ENCODE peak calls at places on chromosomes 2 and 18, in seven cellular contexts. One of them, this sample, is unnamed.

GRCh38 chr18:13137939-13138821 is 80.4 kb upstream of the LDLRAD4 start:
- DNase-seq in IMR-90: peak
- DNase-seq in A549: peak
- DNase-seq in H1: no peak
- DNase-seq in GM12878: peak
- DNase-seq in SK-N-SH: no peak
- DNase-seq in K562: no peak
- DNase-seq in this sample: peak

GRCh38 chr2:180657054-180657453 is 323.4 kb upstream of the UBE2E3 start:
- DNase-seq in IMR-90: peak
- DNase-seq in A549: no peak
- DNase-seq in H1: no peak
- DNase-seq in GM12878: no peak
- DNase-seq in SK-N-SH: no peak
- DNase-seq in K562: no peak
- DNase-seq in this sample: no peak

GRCh38 chr2:24708537-24709152 is 84.5 kb downstream of the PTRHD1 start:
- DNase-seq in IMR-90: peak
- DNase-seq in A549: no peak
- DNase-seq in H1: no peak
- DNase-seq in GM12878: no peak
- DNase-seq in SK-N-SH: no peak
- DNase-seq in K562: no peak
- DNase-seq in this sample: no peak

GRCh38 chr2:160091381-160091780 is 29.0 kb upstream of the PLA2R1 start:
- DNase-seq in IMR-90: peak
- DNase-seq in A549: no peak
- DNase-seq in H1: no peak
- DNase-seq in GM12878: no peak
- DNase-seq in SK-N-SH: no peak
- DNase-seq in K562: no peak
- DNase-seq in this sample: no peak

GRCh38 chr2:223010641-223011040 is 41.3 kb upstream of the KCNE4 start:
- DNase-seq in IMR-90: peak
- DNase-seq in A549: no peak
- DNase-seq in H1: no peak
- DNase-seq in GM12878: no peak
- DNase-seq in SK-N-SH: no peak
- DNase-seq in K562: no peak
- DNase-seq in this sample: no peak

GRCh38 chr2:121104721-121105141 is 180.3 kb downstream of the TFCP2L1 start:
- DNase-seq in IMR-90: peak
- DNase-seq in A549: no peak
- DNase-seq in H1: no peak
- DNase-seq in GM12878: no peak
- DNase-seq in SK-N-SH: no peak
- DNase-seq in K562: no peak
- DNase-seq in this sample: no peak

GRCh38 chr2:109613922-109614714 is at the start of the genes SEPTIN10 and SOWAHC:
- DNase-seq in IMR-90: peak
- DNase-seq in A549: peak
- DNase-seq in H1: peak
- DNase-seq in GM12878: peak
- DNase-seq in SK-N-SH: peak
- DNase-seq in K562: peak
- DNase-seq in this sample: peak

GRCh38 chr2:64374686-64375085 is 79.3 kb upstream of the LGALSL start:
- DNase-seq in IMR-90: no peak
- DNase-seq in A549: no peak
- DNase-seq in H1: no peak
- DNase-seq in GM12878: no peak
- DNase-seq in SK-N-SH: no peak
- DNase-seq in K562: no peak
- DNase-seq in this sample: no peak

GRCh38 chr2:41042343-41042742 is 590.5 kb upstream of the SLC8A1 start:
- DNase-seq in IMR-90: no peak
- DNase-seq in A549: no peak
- DNase-seq in H1: no peak
- DNase-seq in GM12878: no peak
- DNase-seq in SK-N-SH: no peak
- DNase-seq in K562: no peak
- DNase-seq in this sample: no peak

GRCh38 chr18:58896268-58896667 is 31.6 kb downstream of the ZNF532 start:
- DNase-seq in IMR-90: no peak
- DNase-seq in A549: no peak
- DNase-seq in H1: no peak
- DNase-seq in GM12878: peak
- DNase-seq in SK-N-SH: no peak
- DNase-seq in K562: no peak
- DNase-seq in this sample: no peak

GRCh38 chr2:227822416-227823003 is 8.9 kb downstream of the CCL20 start:
- DNase-seq in IMR-90: no peak
- DNase-seq in A549: no peak
- DNase-seq in H1: no peak
- DNase-seq in GM12878: no peak
- DNase-seq in SK-N-SH: no peak
- DNase-seq in K562: no peak
- DNase-seq in this sample: peak

GRCh38 chr2:120826716-120827410 is 91.2 kb downstream of the GLI2 start:
- DNase-seq in IMR-90: no peak
- DNase-seq in A549: no peak
- DNase-seq in H1: no peak
- DNase-seq in GM12878: no peak
- DNase-seq in SK-N-SH: no peak
- DNase-seq in K562: no peak
- DNase-seq in this sample: no peak

GRCh38 chr2:24491626-24492282 is 700 bp downstream of the NCOA1 start:
- DNase-seq in IMR-90: no peak
- DNase-seq in A549: peak
- DNase-seq in H1: no peak
- DNase-seq in GM12878: no peak
- DNase-seq in SK-N-SH: peak
- DNase-seq in K562: peak
- DNase-seq in this sample: no peak

GRCh38 chr2:54606393-54606973 is 117.0 kb upstream of the EML6 start:
- DNase-seq in IMR-90: no peak
- DNase-seq in A549: no peak
- DNase-seq in H1: no peak
- DNase-seq in GM12878: no peak
- DNase-seq in SK-N-SH: no peak
- DNase-seq in K562: no peak
- DNase-seq in this sample: no peak

GRCh38 chr2:86622409-86622877 is 1.2 kb downstream of the RNF103 start:
- DNase-seq in IMR-90: peak
- DNase-seq in A549: no peak
- DNase-seq in H1: no peak
- DNase-seq in GM12878: no peak
- DNase-seq in SK-N-SH: peak
- DNase-seq in K562: peak
- DNase-seq in this sample: no peak
- TF ChIP-seq RFX5 in IMR-90: no peak
- TF ChIP-seq RFX5 in A549: no peak
- TF ChIP-seq RFX5 in H1: no peak
- TF ChIP-seq RFX5 in GM12878: no peak
- TF ChIP-seq RFX5 in SK-N-SH: no peak
- TF ChIP-seq RFX5 in K562: no peak
- TF ChIP-seq RFX5 in this sample: no peak

GRCh38 chr2:74146929-74147728 is 583 bp downstream of the BOLA3 start:
- DNase-seq in IMR-90: peak
- DNase-seq in A549: peak
- DNase-seq in H1: no peak
- DNase-seq in GM12878: no peak
- DNase-seq in SK-N-SH: no peak
- DNase-seq in K562: no peak
- DNase-seq in this sample: peak
- TF ChIP-seq RFX5 in IMR-90: no peak
- TF ChIP-seq RFX5 in A549: no peak
- TF ChIP-seq RFX5 in H1: no peak
- TF ChIP-seq RFX5 in GM12878: no peak
- TF ChIP-seq RFX5 in SK-N-SH: no peak
- TF ChIP-seq RFX5 in K562: no peak
- TF ChIP-seq RFX5 in this sample: no peak

GRCh38 chr2:19178175-19178574 is 180.2 kb downstream of the OSR1 start:
- DNase-seq in IMR-90: peak
- DNase-seq in A549: no peak
- DNase-seq in H1: no peak
- DNase-seq in GM12878: no peak
- DNase-seq in SK-N-SH: no peak
- DNase-seq in K562: no peak
- DNase-seq in this sample: no peak
- TF ChIP-seq RFX5 in IMR-90: no peak
- TF ChIP-seq RFX5 in A549: no peak
- TF ChIP-seq RFX5 in H1: no peak
- TF ChIP-seq RFX5 in GM12878: no peak
- TF ChIP-seq RFX5 in SK-N-SH: no peak
- TF ChIP-seq RFX5 in K562: no peak
- TF ChIP-seq RFX5 in this sample: no peak

GRCh38 chr18:49460958-49461601 is 635 bp upstream of the DYM start:
- DNase-seq in IMR-90: no peak
- DNase-seq in A549: no peak
- DNase-seq in H1: no peak
- DNase-seq in GM12878: no peak
- DNase-seq in SK-N-SH: no peak
- DNase-seq in K562: no peak
- DNase-seq in this sample: no peak
- TF ChIP-seq RFX5 in IMR-90: no peak
- TF ChIP-seq RFX5 in A549: no peak
- TF ChIP-seq RFX5 in H1: no peak
- TF ChIP-seq RFX5 in GM12878: no peak
- TF ChIP-seq RFX5 in SK-N-SH: no peak
- TF ChIP-seq RFX5 in K562: no peak
- TF ChIP-seq RFX5 in this sample: no peak

DNA sequence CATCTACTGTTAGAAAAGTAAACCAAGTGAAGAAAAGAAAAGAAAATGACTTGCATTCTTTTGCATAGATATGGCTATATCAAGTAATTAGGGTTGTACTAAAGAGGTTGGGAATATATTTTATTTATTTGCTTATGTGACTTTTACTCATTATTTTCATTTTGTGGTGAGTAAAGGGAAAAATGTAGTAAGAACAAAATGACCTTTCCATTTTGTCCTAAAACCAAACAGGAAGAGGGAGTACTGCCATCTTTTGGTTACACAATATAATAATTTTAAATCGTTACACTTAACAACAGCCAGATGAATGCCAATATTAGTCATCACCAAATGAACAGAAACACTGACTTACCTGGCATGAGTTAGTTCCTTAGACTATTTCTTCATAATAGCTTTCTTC is 47.3 kb upstream of the NDUFV2 start:
- DNase-seq in IMR-90: peak
- DNase-seq in A549: peak
- DNase-seq in H1: no peak
- DNase-seq in GM12878: no peak
- DNase-seq in SK-N-SH: peak
- DNase-seq in K562: no peak
- DNase-seq in this sample: no peak
- TF ChIP-seq RFX5 in IMR-90: no peak
- TF ChIP-seq RFX5 in A549: no peak
- TF ChIP-seq RFX5 in H1: no peak
- TF ChIP-seq RFX5 in GM12878: no peak
- TF ChIP-seq RFX5 in SK-N-SH: no peak
- TF ChIP-seq RFX5 in K562: no peak
- TF ChIP-seq RFX5 in this sample: no peak

GRCh38 chr2:37389984-37390765 is 45.7 kb downstream of the QPCT start:
- DNase-seq in IMR-90: peak
- DNase-seq in A549: peak
- DNase-seq in H1: peak
- DNase-seq in GM12878: peak
- DNase-seq in SK-N-SH: no peak
- DNase-seq in K562: peak
- DNase-seq in this sample: peak

GRCh38 chr2:37388074-37388473 is 43.6 kb downstream of the QPCT start:
- DNase-seq in IMR-90: peak
- DNase-seq in A549: no peak
- DNase-seq in H1: no peak
- DNase-seq in GM12878: no peak
- DNase-seq in SK-N-SH: no peak
- DNase-seq in K562: no peak
- DNase-seq in this sample: no peak

GRCh38 chr2:37389395-37389794 is 45.0 kb downstream of the QPCT start:
- DNase-seq in IMR-90: no peak
- DNase-seq in A549: no peak
- DNase-seq in H1: no peak
- DNase-seq in GM12878: no peak
- DNase-seq in SK-N-SH: no peak
- DNase-seq in K562: no peak
- DNase-seq in this sample: no peak

GRCh38 chr2:37390777-37391176 is 46.3 kb downstream of the QPCT start:
- DNase-seq in IMR-90: no peak
- DNase-seq in A549: no peak
- DNase-seq in H1: no peak
- DNase-seq in GM12878: no peak
- DNase-seq in SK-N-SH: no peak
- DNase-seq in K562: no peak
- DNase-seq in this sample: no peak

GRCh38 chr2:37387143-37387835 is 42.9 kb downstream of the QPCT start:
- DNase-seq in IMR-90: peak
- DNase-seq in A549: no peak
- DNase-seq in H1: no peak
- DNase-seq in GM12878: no peak
- DNase-seq in SK-N-SH: peak
- DNase-seq in K562: no peak
- DNase-seq in this sample: no peak
- TF ChIP-seq RFX5 in IMR-90: no peak
- TF ChIP-seq RFX5 in A549: no peak
- TF ChIP-seq RFX5 in H1: no peak
- TF ChIP-seq RFX5 in GM12878: no peak
- TF ChIP-seq RFX5 in SK-N-SH: no peak
- TF ChIP-seq RFX5 in K562: no peak
- TF ChIP-seq RFX5 in this sample: no peak

DNA sequence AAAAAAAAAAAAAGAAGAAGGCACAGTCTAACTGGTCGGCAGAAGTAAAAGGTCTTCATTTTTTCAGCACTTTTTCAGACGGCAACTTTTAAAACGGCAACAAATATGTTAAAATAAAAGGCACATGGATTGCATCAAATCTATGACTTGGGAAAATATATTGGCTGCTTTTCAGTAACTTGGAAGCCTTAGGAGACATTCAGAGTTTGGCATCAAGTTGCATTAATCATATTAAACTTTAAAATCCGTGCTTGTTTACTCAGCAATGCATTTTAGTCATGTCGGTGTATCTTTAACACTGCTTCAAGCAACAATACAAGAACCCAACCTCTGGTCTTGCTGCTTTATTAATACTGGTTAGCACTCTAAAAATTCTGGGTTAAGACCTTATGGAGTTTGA is 111.1 kb downstream of the MEP1B start:
- DNase-seq in IMR-90: peak
- DNase-seq in A549: no peak
- DNase-seq in H1: no peak
- DNase-seq in GM12878: no peak
- DNase-seq in SK-N-SH: no peak
- DNase-seq in K562: no peak
- DNase-seq in this sample: no peak
- TF ChIP-seq RFX5 in IMR-90: no peak
- TF ChIP-seq RFX5 in A549: no peak
- TF ChIP-seq RFX5 in H1: no peak
- TF ChIP-seq RFX5 in GM12878: no peak
- TF ChIP-seq RFX5 in SK-N-SH: no peak
- TF ChIP-seq RFX5 in K562: no peak
- TF ChIP-seq RFX5 in this sample: no peak

This sample was measured in HepG2.